ENCODE peak calls at places on chromosome 9, in seven cellular contexts. S is GM10248; R is OCI-LY7; I is CD8-positive, alpha-beta T cell; J is AG04450; T is colonic mucosa; Y is BJ. Z is an unnamed sample.

GRCh38 chr9:117411547-117411946 is 3.3 kb downstream of the ASTN2 start:
- DNase-seq in I (no peak), Y (no peak), T (no peak), R (peak; percentile 2), S (peak; percentile 41), J (no peak), Z (no peak)

GRCh38 chr9:32251539-32251938 is 132.9 kb upstream of the ACO1 start:
- DNase-seq in S (peak; percentile 52), Y (no peak), R (peak; percentile 42), J (no peak), T (peak; percentile 50), I (no peak), Z (no peak)

GRCh38 chr9:81689343-81690175 is at the start of gene TLE1:
- DNase-seq in I (peak; percentile 39), S (peak; percentile 54), Y (peak; percentile 96), T (peak; percentile 100), J (peak; percentile 100), R (no peak), Z (peak; percentile 100)

GRCh38 chr9:116274293-116274692 is 120.7 kb downstream of the PAPPA start:
- DNase-seq in R (no peak), Y (no peak), S (no peak), I (no peak), J (no peak), T (no peak), Z (no peak)

GRCh38 chr9:113882181-113882580 is 6.1 kb downstream of the ZNF618 start:
- DNase-seq in T (no peak), J (no peak), I (no peak), Y (no peak), S (no peak), R (no peak), Z (no peak)

GRCh38 chr9:137087409-137087925 is 682 bp downstream of the MAN1B1 start:
- DNase-seq in I (no peak), Y (no peak), T (no peak), J (no peak), R (peak; percentile 37), S (no peak), Z (no peak)

GRCh38 chr9:3177362-3177761 is 333.5 kb upstream of the PUM3 start:
- DNase-seq in S (no peak), R (no peak), T (peak; percentile 52), Y (no peak), J (no peak), I (no peak), Z (no peak)

GRCh38 chr9:86601697-86602096 is 247.5 kb upstream of the TUT7 start:
- DNase-seq in I (no peak), T (no peak), S (no peak), Y (no peak), R (no peak), J (no peak), Z (no peak)

GRCh38 chr9:86893811-86894490 is 53.4 kb downstream of the GAS1 start:
- DNase-seq in R (no peak), S (no peak), I (no peak), T (no peak), Y (no peak), J (no peak), Z (no peak)

GRCh38 chr9:16871358-16872151 is 1.1 kb upstream of the BNC2 start:
- DNase-seq in Y (no peak), S (no peak), I (no peak), J (no peak), R (no peak), T (peak; percentile 43), Z (peak; percentile 72)

GRCh38 chr9:93309889-93310425 is 126.0 kb downstream of the WNK2 start:
- DNase-seq in T (no peak), Y (no peak), R (no peak), S (no peak), I (no peak), J (no peak), Z (peak; percentile 18)

GRCh38 chr9:114486205-114486963 is 18.9 kb downstream of the WHRN start:
- DNase-seq in J (no peak), S (no peak), R (no peak), T (no peak), Y (no peak), I (no peak), Z (no peak)

GRCh38 chr9:76049341-76049740 is 158.9 kb downstream of the PCSK5 start:
- DNase-seq in R (no peak), T (peak; percentile 86), I (no peak), Y (no peak), J (no peak), S (no peak), Z (no peak)

GRCh38 chr9:75046725-75047345 is 18.7 kb upstream of the CARNMT1 start:
- DNase-seq in J (no peak), R (no peak), Y (no peak), S (no peak), T (no peak), I (no peak), Z (no peak)

GRCh38 chr9:93306081-93306480 is 122.1 kb downstream of the WNK2 start:
- DNase-seq in I (no peak), Y (no peak), J (no peak), S (no peak), T (no peak), R (no peak), Z (peak; percentile 43)

GRCh38 chr9:119556129-119556875 is 187.1 kb upstream of the BRINP1 start:
- DNase-seq in T (peak; percentile 77), J (no peak), I (peak; percentile 2), R (peak; percentile 57), Y (peak; percentile 9), S (peak; percentile 71), Z (peak; percentile 84)

GRCh38 chr9:78054180-78054579 is 22.6 kb upstream of the GNAQ start:
- DNase-seq in Y (no peak), I (no peak), S (no peak), J (no peak), T (no peak), R (no peak), Z (no peak)

GRCh38 chr9:130861372-130862180 is 26.5 kb downstream of the ABL1 start:
- DNase-seq in I (no peak), S (no peak), R (no peak), T (no peak), Y (no peak), J (no peak), Z (no peak)

GRCh38 chr9:134959971-134960310 is 42.2 kb upstream of the FCN1 start:
- DNase-seq in Y (no peak), I (no peak), R (no peak), T (no peak), J (no peak), S (no peak), Z (peak; percentile 57)

GRCh38 chr9:81053298-81054025 is 635.9 kb downstream of the TLE1 start:
- DNase-seq in R (no peak), S (no peak), I (no peak), J (no peak), T (no peak), Y (no peak), Z (no peak)

GRCh38 chr9:91954841-91955471 is 4.9 kb upstream of the ROR2 start:
- DNase-seq in S (peak; percentile 45), R (peak; percentile 40), T (peak; percentile 77), Y (peak; percentile 46), I (no peak), J (peak; percentile 68), Z (peak; percentile 68)

GRCh38 chr9:70352356-70352755 is 62.1 kb downstream of the KLF9 start:
- DNase-seq in T (no peak), I (no peak), J (peak; percentile 29), R (no peak), S (no peak), Y (peak; percentile 18), Z (no peak)

GRCh38 chr9:70352802-70353201 is 61.7 kb downstream of the KLF9 start:
- DNase-seq in J (no peak), R (no peak), S (no peak), Y (no peak), I (no peak), T (no peak), Z (no peak)

DNA sequence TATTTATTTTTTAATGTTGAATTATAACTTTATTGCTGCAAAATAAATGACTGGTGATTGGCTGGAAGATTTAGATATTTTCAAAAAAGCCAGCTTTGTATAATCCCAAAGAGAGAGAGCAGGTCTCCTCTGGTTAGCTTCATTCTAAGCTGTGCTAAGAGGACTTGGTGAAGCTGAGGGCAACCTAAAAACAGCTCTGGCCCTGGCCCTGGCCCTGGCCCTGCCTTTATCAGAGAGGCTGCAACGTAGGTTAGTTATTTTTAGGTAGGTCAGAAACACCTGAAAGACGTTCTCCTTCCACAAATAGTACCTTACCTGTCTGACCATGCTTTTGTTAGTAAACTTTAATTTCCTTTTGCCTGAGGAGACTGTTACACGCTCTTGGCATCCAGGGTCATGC is 58.7 kb downstream of the KLF9 start:
- DNase-seq in S (no peak), T (no peak), I (no peak), Y (no peak), R (no peak), J (no peak), Z (no peak)
- TF ChIP-seq CTCF in S (no peak), T (no peak), I (no peak), Y (no peak), R (no peak), J (no peak), Z (no peak)

DNA sequence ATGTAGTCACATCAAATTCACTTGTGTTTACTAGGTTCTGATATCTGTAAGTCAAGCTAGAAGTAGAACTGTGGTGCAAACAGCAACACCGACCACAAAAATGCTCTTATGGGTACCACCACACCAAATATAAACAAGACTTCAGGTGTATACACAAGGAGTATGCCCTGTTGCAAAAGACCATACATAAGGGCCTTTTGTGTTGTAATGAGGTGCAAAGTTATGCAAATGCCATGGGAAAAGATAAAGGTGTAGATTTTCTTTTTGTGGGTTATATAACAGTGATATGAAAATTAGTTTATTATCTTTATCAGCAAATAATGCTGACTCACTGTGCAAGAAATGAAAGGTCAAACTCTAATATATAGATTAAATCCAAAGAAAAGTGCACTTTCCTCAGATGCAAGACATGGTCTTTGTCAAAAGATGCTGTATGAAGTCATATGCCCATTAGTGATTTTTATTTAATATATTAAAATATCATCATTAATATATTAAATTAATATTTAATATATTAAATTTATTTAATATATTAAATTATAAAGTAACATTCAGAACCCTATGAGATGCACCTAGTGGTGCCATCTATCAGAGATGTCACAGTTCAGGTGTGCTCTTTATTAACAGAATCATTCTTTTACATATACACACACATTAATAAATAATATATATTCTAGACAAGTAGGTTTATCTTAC is 26.7 kb upstream of the ALDH1A1 start:
- DNase-seq in J (no peak), S (no peak), T (no peak), Y (no peak), R (no peak), I (no peak), Z (no peak)
- TF ChIP-seq CTCF in J (no peak), S (no peak), T (no peak), Y (no peak), R (no peak), I (no peak), Z (no peak)

DNA sequence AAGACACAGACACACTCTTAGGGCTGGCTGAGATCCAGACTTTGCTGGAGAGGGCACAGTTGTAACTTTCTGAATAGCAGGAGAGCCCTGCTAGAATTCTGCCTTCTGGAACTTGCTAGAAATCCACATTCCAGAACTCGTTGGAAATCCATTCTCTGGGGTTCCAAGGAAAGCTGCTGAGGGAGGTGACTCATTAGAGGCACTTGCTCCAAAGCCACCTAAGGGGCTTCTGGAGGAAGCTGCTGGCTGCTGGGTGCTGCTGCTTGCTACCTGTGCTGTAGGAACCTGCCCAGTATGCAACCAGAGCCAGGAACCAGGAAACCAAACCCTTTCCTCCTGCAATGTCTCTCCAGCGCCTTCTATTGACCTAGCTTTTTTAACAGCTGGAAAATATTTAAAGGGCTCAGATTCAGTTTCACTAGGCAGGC is 4.1 kb upstream of the TLE4 start:
- DNase-seq in Y (no peak), I (no peak), T (no peak), R (peak; percentile 9), J (no peak), S (no peak), Z (no peak)
- TF ChIP-seq CTCF in Y (peak; percentile 9), I (no peak), T (peak; percentile 19), R (no peak), J (peak; percentile 7), S (no peak), Z (no peak)

GRCh38 chr9:69200071-69200470 is 26.0 kb downstream of the TJP2 start:
- DNase-seq in S (no peak), T (no peak), Y (no peak), J (no peak), I (no peak), R (no peak), Z (no peak)
- TF ChIP-seq CTCF in S (no peak), T (no peak), Y (no peak), J (no peak), I (no peak), R (no peak), Z (no peak)